ENCODE peak calls at places on chromosomes 5 and 9, in four cellular contexts. G is AG08395; X is HEK293T; O is activated naive CD4-positive, alpha-beta T cell. V is an unnamed sample.

GRCh38 chr9:129416831-129417604 is 203.9 kb downstream of the C9orf50 start:
- DNase-seq in O (no peak), X (no peak), G (no peak), V (no peak)

GRCh38 chr9:78196258-78196657 is 39.6 kb upstream of the CEP78 start:
- DNase-seq in O (no peak), X (no peak), G (no peak), V (no peak)

GRCh38 chr9:86134361-86134760 is 35.0 kb upstream of the GOLM1 start:
- DNase-seq in X (no peak), O (no peak), G (no peak), V (no peak)

GRCh38 chr5:107487056-107487461 is 183.7 kb downstream of the EFNA5 start:
- DNase-seq in O (no peak), G (no peak), X (no peak), V (no peak)

GRCh38 chr5:2187687-2188086 is 305.0 kb upstream of the IRX4 start:
- DNase-seq in G (no peak), O (no peak), X (no peak), V (no peak)

GRCh38 chr9:70635790-70636189 is 221.3 kb upstream of the KLF9 start:
- DNase-seq in X (no peak), G (no peak), O (no peak), V (no peak)

GRCh38 chr5:57675236-57675635 is 192.6 kb upstream of the ACTBL2 start:
- DNase-seq in O (no peak), G (no peak), X (no peak), V (no peak)

GRCh38 chr5:472076-472655 is 29.2 kb downstream of the EXOC3 start:
- DNase-seq in G (no peak), O (no peak), X (no peak), V (no peak)

V was measured in retinal pigment epithelial cell.